ENCODE peak calls at places on chromosomes 11 and 22, in five cellular contexts. H, Q, J, D and E are unnamed samples.

GRCh38 chr22:50567721-50568252 is 5.1 kb upstream of the SYCE3 start:
- DNase-seq in H (no peak), Q (no peak), J (no peak), D (no peak), E (no peak)

GRCh38 chr11:94563176-94563847 is 3.9 kb upstream of the PIWIL4 start:
- DNase-seq in H (no peak), Q (peak; percentile 18), J (no peak), D (no peak), E (peak; percentile 68)

GRCh38 chr11:128963744-128964340 is 21.2 kb upstream of the TP53AIP1 start:
- DNase-seq in H (peak; percentile 13), Q (no peak), J (no peak), D (no peak), E (no peak)

GRCh38 chr11:107018902-107019493 is 722 bp upstream of the GUCY1A2 start:
- DNase-seq in H (peak; percentile 92), Q (peak; percentile 16), J (no peak), D (peak; percentile 66), E (peak; percentile 45)

GRCh38 chr22:22109693-22110466 is 127.3 kb upstream of the TOP3B start:
- DNase-seq in H (peak; percentile 9), Q (no peak), J (no peak), D (no peak), E (no peak)

GRCh38 chr11:36177837-36178236 is 111.4 kb downstream of the COMMD9 start:
- DNase-seq in H (no peak), Q (no peak), J (no peak), D (peak; percentile 79), E (no peak)

GRCh38 chr11:34667810-34668582 is 47.1 kb downstream of the EHF start:
- DNase-seq in H (peak; percentile 23), Q (no peak), J (peak; percentile 85), D (no peak), E (no peak)

GRCh38 chr11:69985331-69985653 is 92.8 kb upstream of the ANO1 start:
- DNase-seq in H (no peak), Q (no peak), J (no peak), D (no peak), E (no peak)

GRCh38 chr11:14336507-14337503 is 22.2 kb downstream of the RRAS2 start:
- DNase-seq in H (no peak), Q (peak; percentile 82), J (no peak), D (peak; percentile 29), E (peak; percentile 95)

GRCh38 chr11:12769834-12770345 is 95.7 kb downstream of the TEAD1 start:
- DNase-seq in H (no peak), Q (peak; percentile 15), J (no peak), D (peak; percentile 71), E (peak; percentile 83)

GRCh38 chr22:36577019-36577418 is 48.1 kb upstream of the EIF3D start:
- DNase-seq in H (no peak), Q (peak; percentile 79), J (no peak), D (peak; percentile 53), E (peak; percentile 90)

GRCh38 chr11:65013130-65013691 is 749 bp upstream of the ARL2 start:
- DNase-seq in H (peak; percentile 95), Q (peak; percentile 61), J (peak; percentile 89), D (peak; percentile 52), E (peak; percentile 87)

GRCh38 chr22:46576556-46577351 is 39.3 kb upstream of the CELSR1 start:
- DNase-seq in H (peak; percentile 87), Q (no peak), J (peak; percentile 45), D (no peak), E (no peak)

GRCh38 chr11:133215529-133216230 is 316.6 kb downstream of the OPCML start:
- DNase-seq in H (no peak), Q (no peak), J (no peak), D (no peak), E (no peak)

GRCh38 chr22:42693055-42693762 is 27.5 kb downstream of the A4GALT start:
- DNase-seq in H (no peak), Q (no peak), J (no peak), D (no peak), E (no peak)

GRCh38 chr11:115552151-115552550 is 47.9 kb upstream of the CADM1 start:
- DNase-seq in H (no peak), Q (no peak), J (peak; percentile 69), D (no peak), E (no peak)

GRCh38 chr11:84890706-84891105 is 736.4 kb downstream of the DLG2 start:
- DNase-seq in H (peak; percentile 21), Q (no peak), J (no peak), D (no peak), E (no peak)

GRCh38 chr11:7467652-7468051 is 17.7 kb upstream of the OLFML1 start:
- DNase-seq in H (no peak), Q (no peak), J (no peak), D (no peak), E (peak; percentile 83)

GRCh38 chr11:8959546-8960166 is 4.6 kb downstream of the TMEM9B start:
- DNase-seq in H (peak; percentile 77), Q (peak; percentile 68), J (peak; percentile 12), D (peak; percentile 84), E (peak; percentile 75)

GRCh38 chr11:73564903-73565302 is 33.0 kb downstream of the FAM168A start:
- DNase-seq in H (no peak), Q (no peak), J (no peak), D (no peak), E (no peak)

GRCh38 chr22:49972163-49973017 is 11.8 kb downstream of the PIM3 start:
- DNase-seq in H (peak; percentile 30), Q (no peak), J (no peak), D (no peak), E (no peak)

GRCh38 chr11:68950776-68951175 is 30.0 kb downstream of the MRGPRD start:
- DNase-seq in H (no peak), Q (no peak), J (no peak), D (no peak), E (no peak)

GRCh38 chr11:110425751-110426545 is 3.8 kb upstream of the FDX1 start:
- DNase-seq in H (no peak), Q (peak; percentile 49), J (no peak), D (peak; percentile 65), E (peak; percentile 44)

GRCh38 chr11:9613830-9614762 is 40.6 kb downstream of the WEE1 start:
- DNase-seq in H (peak; percentile 94), Q (peak; percentile 51), J (peak; percentile 77), D (peak; percentile 45), E (no peak)